ENCODE peak calls at places on chromosomes 1 and 21, in six cellular contexts. C is neural crest cell, Y is heart right ventricle, O is cardiac muscle cell, S is GM12878, R is GM12865. G is an unnamed sample.
A peak's percentile ranks its signal among the peaks of the same experiment; 100 is the strongest.

GRCh38 chr1:29638281-29638680 is 402.0 kb downstream of the PTPRU start:
- DNase-seq in C (no peak), Y (no peak), O (no peak), S (no peak), R (no peak), G (no peak)

GRCh38 chr1:70290248-70290647 is 64.3 kb downstream of the ANKRD13C start:
- DNase-seq in C (no peak), Y (no peak), O (no peak), S (no peak), R (no peak), G (no peak)

GRCh38 chr1:155012052-155012546 is 9.5 kb downstream of the ZBTB7B start:
- DNase-seq in C (no peak), Y (peak; percentile 67), O (peak; percentile 74), S (no peak), R (no peak), G (no peak)

GRCh38 chr1:171841050-171841910 is at the start of gene DNM3:
- DNase-seq in C (peak; percentile 85), Y (peak; percentile 85), O (peak; percentile 88), S (no peak), R (peak; percentile 79), G (peak; percentile 92)

GRCh38 chr1:95287078-95287477 is 53.1 kb downstream of the RWDD3 start:
- DNase-seq in C (no peak), Y (no peak), O (peak; percentile 21), S (no peak), R (no peak), G (no peak)

GRCh38 chr21:45510466-45510955 is 31.7 kb downstream of the SLC19A1 start:
- DNase-seq in C (no peak), Y (peak; percentile 10), O (no peak), S (no peak), R (no peak), G (no peak)

GRCh38 chr1:18116777-18117176 is 9.2 kb downstream of the IGSF21 start:
- DNase-seq in C (no peak), Y (no peak), O (no peak), S (no peak), R (no peak), G (no peak)

GRCh38 chr1:119667176-119667575 is 19.1 kb upstream of the ZNF697 start:
- DNase-seq in C (no peak), Y (no peak), O (no peak), S (no peak), R (peak; percentile 26), G (no peak)

GRCh38 chr1:90434460-90434859 is 282.6 kb downstream of the BARHL2 start:
- DNase-seq in C (no peak), Y (no peak), O (peak; percentile 36), S (no peak), R (no peak), G (peak; percentile 7)

GRCh38 chr1:43824795-43825194 is 108.8 kb upstream of the ARTN start:
- DNase-seq in C (no peak), Y (no peak), O (no peak), S (no peak), R (no peak), G (no peak)

GRCh38 chr1:17239420-17239819 is 9.5 kb upstream of the PADI3 start:
- DNase-seq in C (peak; percentile 67), Y (no peak), O (peak; percentile 88), S (peak; percentile 32), R (peak; percentile 91), G (peak; percentile 69)

GRCh38 chr1:221715321-221716169 is 26.3 kb downstream of the DUSP10 start:
- DNase-seq in C (peak; percentile 4), Y (no peak), O (no peak), S (no peak), R (no peak), G (no peak)

GRCh38 chr1:81298321-81298720 is 502.4 kb upstream of the ADGRL2 start:
- DNase-seq in C (no peak), Y (no peak), O (no peak), S (no peak), R (no peak), G (no peak)

GRCh38 chr1:156626079-156626438 is 6.8 kb downstream of the HAPLN2 start:
- DNase-seq in C (no peak), Y (no peak), O (no peak), S (no peak), R (no peak), G (no peak)
- TF ChIP-seq CTCF in C (peak; percentile 20), Y (no peak), O (no peak), S (no peak), R (no peak), G (peak; percentile 10)

DNA sequence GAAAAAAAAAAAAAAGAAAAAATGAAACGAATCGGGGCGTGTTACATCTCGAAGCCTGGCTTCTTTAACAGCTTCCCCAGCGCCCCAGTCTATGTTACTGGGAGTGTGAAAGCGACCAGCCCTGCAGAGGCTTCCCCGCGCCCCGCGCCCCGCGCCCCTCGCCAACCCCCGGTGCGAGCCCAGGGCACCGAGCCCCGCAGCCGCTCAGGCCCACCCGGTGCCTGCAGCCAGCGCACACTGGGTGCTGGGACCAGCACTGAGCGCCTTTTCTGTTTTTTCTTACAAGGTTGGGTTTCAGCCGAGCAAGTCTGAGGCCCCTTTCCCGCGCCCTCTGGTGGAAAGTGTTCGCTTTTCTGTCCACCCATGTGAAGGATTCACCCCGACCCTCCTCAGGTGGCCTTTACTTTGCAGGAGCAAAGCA is 42.1 kb upstream of the ZNF496 start:
- DNase-seq in C (peak; percentile 53), Y (peak; percentile 60), O (peak; percentile 50), S (no peak), R (no peak), G (peak; percentile 60)
- TF ChIP-seq CTCF in C (peak; percentile 64), Y (no peak), O (peak; percentile 65), S (peak; percentile 51), R (no peak), G (peak; percentile 34)

DNA sequence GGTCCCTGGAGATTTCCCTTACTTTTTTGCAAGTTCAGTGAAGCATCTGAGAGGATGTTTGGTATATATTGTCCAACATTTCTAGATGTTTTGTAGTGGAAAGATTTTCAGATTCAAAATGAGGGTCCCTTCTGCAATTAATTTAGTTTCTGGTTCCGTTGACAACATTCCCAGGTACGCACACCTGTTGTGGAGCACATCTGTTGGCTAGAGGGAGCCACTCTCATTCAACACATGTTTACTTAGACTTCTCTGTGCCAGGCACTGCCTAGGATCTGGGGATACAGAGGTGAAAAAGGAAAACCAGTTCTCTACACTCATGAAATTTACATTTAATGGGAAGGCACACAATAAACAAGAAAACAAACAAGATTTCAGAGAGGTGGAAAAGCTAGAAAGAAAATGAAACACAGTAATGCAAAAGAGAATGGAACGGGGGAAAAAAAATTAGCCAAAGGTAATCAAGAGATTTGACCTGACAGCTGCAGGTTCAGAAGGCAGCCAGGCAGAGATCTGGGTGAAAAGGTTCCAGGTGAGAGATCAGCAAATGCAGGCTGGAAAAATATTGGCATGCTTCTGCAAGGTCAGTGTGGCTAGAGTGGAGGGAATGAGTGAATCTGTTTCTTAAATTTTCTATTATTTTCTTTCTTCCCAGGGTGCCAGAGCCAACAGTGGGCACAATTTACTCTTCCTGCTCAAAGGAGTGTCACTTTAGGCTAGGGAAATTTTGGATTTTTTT is 48.4 kb upstream of the KAZN start:
- DNase-seq in C (no peak), Y (no peak), O (no peak), S (no peak), R (no peak), G (no peak)
- TF ChIP-seq CTCF in C (no peak), Y (no peak), O (no peak), S (no peak), R (no peak), G (no peak)

DNA sequence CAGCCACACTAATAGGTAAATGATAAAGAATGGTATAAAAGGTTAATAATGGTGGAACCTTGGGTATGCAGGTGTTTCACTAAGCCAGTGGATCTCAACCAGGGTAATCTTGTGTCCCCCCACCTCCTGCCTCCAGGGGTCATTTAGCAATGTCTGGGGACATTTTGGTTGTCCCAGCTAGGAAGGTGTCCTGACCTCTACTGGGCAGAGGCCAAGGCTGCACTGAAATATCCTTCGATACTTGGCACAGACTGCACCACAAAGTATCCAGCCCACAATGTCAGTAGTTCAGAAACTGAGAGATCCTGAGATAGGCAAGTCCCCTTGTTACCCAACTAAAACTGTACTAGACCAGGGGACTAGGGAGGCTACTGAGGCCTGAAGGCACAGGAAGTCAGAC is 113.6 kb upstream of the TIAM1 start:
- DNase-seq in C (no peak), Y (no peak), O (no peak), S (no peak), R (no peak), G (peak; percentile 22)
- TF ChIP-seq CTCF in C (peak; percentile 25), Y (no peak), O (no peak), S (no peak), R (no peak), G (peak; percentile 44)

DNA sequence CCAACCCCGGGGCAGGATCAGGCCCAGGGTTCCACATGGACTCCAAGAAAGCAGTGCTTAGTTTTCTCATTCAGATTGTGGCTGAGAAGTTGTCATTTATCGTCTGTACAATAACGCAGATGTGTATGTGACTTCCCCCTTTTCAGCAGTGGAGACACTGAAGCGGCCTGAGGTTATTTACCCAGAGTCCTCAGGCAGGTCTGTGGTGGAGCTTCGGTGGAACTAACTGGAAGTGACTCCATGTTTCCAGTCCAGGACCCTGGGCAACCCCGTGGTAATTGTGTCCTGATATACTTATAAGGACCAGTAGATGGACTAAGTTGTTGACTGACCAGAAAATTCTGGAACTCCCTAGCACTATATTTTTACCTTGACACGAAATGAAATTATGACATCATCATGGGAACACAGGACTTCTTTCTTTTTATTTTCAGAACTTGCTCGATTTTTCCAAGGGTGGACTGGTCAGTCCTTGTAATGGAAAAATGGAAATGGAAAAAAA is 1.0 kb upstream of the IER5 start:
- DNase-seq in C (no peak), Y (no peak), O (no peak), S (no peak), R (peak; percentile 53), G (no peak)
- TF ChIP-seq CTCF in C (no peak), Y (no peak), O (no peak), S (no peak), R (no peak), G (no peak)

GRCh38 chr1:245437401-245437800 is 282.6 kb downstream of the KIF26B start:
- DNase-seq in C (no peak), Y (no peak), O (no peak), S (no peak), R (no peak), G (no peak)

GRCh38 chr1:245432221-245432620 is 277.4 kb downstream of the KIF26B start:
- DNase-seq in C (no peak), Y (no peak), O (no peak), S (no peak), R (no peak), G (no peak)

GRCh38 chr1:245436407-245436806 is 281.6 kb downstream of the KIF26B start:
- DNase-seq in C (no peak), Y (no peak), O (no peak), S (no peak), R (no peak), G (no peak)

GRCh38 chr1:245431706-245432105 is 276.9 kb downstream of the KIF26B start:
- DNase-seq in C (no peak), Y (no peak), O (no peak), S (no peak), R (no peak), G (no peak)

DNA sequence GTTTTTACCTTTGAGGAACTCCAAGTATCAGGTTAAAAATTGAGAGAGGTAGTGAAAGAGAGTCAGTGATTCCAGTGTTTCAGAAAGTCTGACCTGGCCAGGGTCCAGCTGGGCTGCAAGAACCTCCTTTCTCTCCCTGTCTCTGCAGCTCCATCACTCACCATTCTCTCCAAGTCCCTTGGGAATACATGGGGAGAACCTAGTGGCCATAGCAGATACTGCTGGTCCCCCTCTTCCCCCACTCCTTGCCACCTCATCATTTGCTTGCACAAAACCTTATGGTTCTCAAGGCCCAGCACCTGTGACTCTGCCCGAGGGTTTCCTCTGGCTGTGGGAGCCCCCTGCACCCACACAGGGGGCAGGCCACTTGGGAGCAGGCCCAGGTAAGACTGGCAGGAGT is 279.5 kb downstream of the KIF26B start:
- DNase-seq in C (no peak), Y (no peak), O (no peak), S (no peak), R (no peak), G (no peak)
- TF ChIP-seq CTCF in C (no peak), Y (no peak), O (no peak), S (no peak), R (no peak), G (no peak)

G was measured in endothelial cell.